ENCODE peak calls at places on chromosome 14, in nine cellular contexts. One of them, this sample, is unnamed.

GRCh38 chr14:53621433-53621832 is 335.2 kb downstream of the BMP4 start:
- DNase-seq in tibial artery: no peak
- DNase-seq in stimulated activated CD8-positive, alpha-beta memory T cell treated with anti-CD3 and anti-CD28 coated beads, Interleukin-4, amount 100 ng/mL, for 1 hour: no peak
- DNase-seq in HEK293T: no peak
- DNase-seq in hypothalamus: no peak
- DNase-seq in activated effector memory CD4-positive, alpha-beta T cell treated with Interleukin-2 at 50 U/mL for 16 hours: no peak
- DNase-seq in activated T-helper 1 cell treated with Interleukin-2 at 50 U/mL for 16 hours: no peak
- DNase-seq in activated CD4-positive, CD25-positive, alpha-beta regulatory T cell: no peak
- DNase-seq in cardiac fibroblast: no peak
- DNase-seq in this sample: no peak

GRCh38 chr14:91339076-91339475 is 78.5 kb downstream of the CCDC88C start:
- DNase-seq in tibial artery: no peak
- DNase-seq in stimulated activated CD8-positive, alpha-beta memory T cell treated with anti-CD3 and anti-CD28 coated beads, Interleukin-4, amount 100 ng/mL, for 1 hour: no peak
- DNase-seq in HEK293T: no peak
- DNase-seq in hypothalamus: no peak
- DNase-seq in activated effector memory CD4-positive, alpha-beta T cell treated with Interleukin-2 at 50 U/mL for 16 hours: no peak
- DNase-seq in activated T-helper 1 cell treated with Interleukin-2 at 50 U/mL for 16 hours: no peak
- DNase-seq in activated CD4-positive, CD25-positive, alpha-beta regulatory T cell: no peak
- DNase-seq in cardiac fibroblast: no peak
- DNase-seq in this sample: no peak

GRCh38 chr14:72217164-72217563 is 284.9 kb downstream of the RGS6 start:
- DNase-seq in tibial artery: no peak
- DNase-seq in stimulated activated CD8-positive, alpha-beta memory T cell treated with anti-CD3 and anti-CD28 coated beads, Interleukin-4, amount 100 ng/mL, for 1 hour: no peak
- DNase-seq in HEK293T: no peak
- DNase-seq in hypothalamus: no peak
- DNase-seq in activated effector memory CD4-positive, alpha-beta T cell treated with Interleukin-2 at 50 U/mL for 16 hours: no peak
- DNase-seq in activated T-helper 1 cell treated with Interleukin-2 at 50 U/mL for 16 hours: no peak
- DNase-seq in activated CD4-positive, CD25-positive, alpha-beta regulatory T cell: no peak
- DNase-seq in cardiac fibroblast: no peak
- DNase-seq in this sample: no peak

GRCh38 chr14:96735509-96735908 is 61.7 kb upstream of the VRK1 start:
- DNase-seq in tibial artery: no peak
- DNase-seq in stimulated activated CD8-positive, alpha-beta memory T cell treated with anti-CD3 and anti-CD28 coated beads, Interleukin-4, amount 100 ng/mL, for 1 hour: no peak
- DNase-seq in HEK293T: no peak
- DNase-seq in hypothalamus: no peak
- DNase-seq in activated effector memory CD4-positive, alpha-beta T cell treated with Interleukin-2 at 50 U/mL for 16 hours: no peak
- DNase-seq in activated T-helper 1 cell treated with Interleukin-2 at 50 U/mL for 16 hours: no peak
- DNase-seq in activated CD4-positive, CD25-positive, alpha-beta regulatory T cell: no peak
- DNase-seq in cardiac fibroblast: no peak
- DNase-seq in this sample: no peak

GRCh38 chr14:74593241-74593985 is 18.6 kb downstream of the LTBP2 start:
- DNase-seq in tibial artery: no peak
- DNase-seq in stimulated activated CD8-positive, alpha-beta memory T cell treated with anti-CD3 and anti-CD28 coated beads, Interleukin-4, amount 100 ng/mL, for 1 hour: no peak
- DNase-seq in HEK293T: no peak
- DNase-seq in hypothalamus: no peak
- DNase-seq in activated effector memory CD4-positive, alpha-beta T cell treated with Interleukin-2 at 50 U/mL for 16 hours: no peak
- DNase-seq in activated T-helper 1 cell treated with Interleukin-2 at 50 U/mL for 16 hours: no peak
- DNase-seq in activated CD4-positive, CD25-positive, alpha-beta regulatory T cell: no peak
- DNase-seq in cardiac fibroblast: peak; percentile 59
- DNase-seq in this sample: no peak

GRCh38 chr14:100673085-100673806 is 53.4 kb upstream of the DLK1 start:
- DNase-seq in tibial artery: no peak
- DNase-seq in stimulated activated CD8-positive, alpha-beta memory T cell treated with anti-CD3 and anti-CD28 coated beads, Interleukin-4, amount 100 ng/mL, for 1 hour: no peak
- DNase-seq in HEK293T: no peak
- DNase-seq in hypothalamus: no peak
- DNase-seq in activated effector memory CD4-positive, alpha-beta T cell treated with Interleukin-2 at 50 U/mL for 16 hours: no peak
- DNase-seq in activated T-helper 1 cell treated with Interleukin-2 at 50 U/mL for 16 hours: no peak
- DNase-seq in activated CD4-positive, CD25-positive, alpha-beta regulatory T cell: no peak
- DNase-seq in cardiac fibroblast: no peak
- DNase-seq in this sample: no peak

GRCh38 chr14:74018704-74019407 is at the start of the genes BBOF1 and ENTPD5:
- DNase-seq in tibial artery: peak; percentile 93
- DNase-seq in stimulated activated CD8-positive, alpha-beta memory T cell treated with anti-CD3 and anti-CD28 coated beads, Interleukin-4, amount 100 ng/mL, for 1 hour: peak; percentile 68
- DNase-seq in HEK293T: peak; percentile 94
- DNase-seq in hypothalamus: peak; percentile 79
- DNase-seq in activated effector memory CD4-positive, alpha-beta T cell treated with Interleukin-2 at 50 U/mL for 16 hours: peak; percentile 81
- DNase-seq in activated T-helper 1 cell treated with Interleukin-2 at 50 U/mL for 16 hours: peak; percentile 86
- DNase-seq in activated CD4-positive, CD25-positive, alpha-beta regulatory T cell: peak; percentile 65
- DNase-seq in cardiac fibroblast: peak; percentile 91
- DNase-seq in this sample: peak; percentile 98

GRCh38 chr14:104009297-104009696 is 67.0 kb upstream of the RD3L start:
- DNase-seq in tibial artery: no peak
- DNase-seq in stimulated activated CD8-positive, alpha-beta memory T cell treated with anti-CD3 and anti-CD28 coated beads, Interleukin-4, amount 100 ng/mL, for 1 hour: no peak
- DNase-seq in HEK293T: no peak
- DNase-seq in hypothalamus: no peak
- DNase-seq in activated effector memory CD4-positive, alpha-beta T cell treated with Interleukin-2 at 50 U/mL for 16 hours: no peak
- DNase-seq in activated T-helper 1 cell treated with Interleukin-2 at 50 U/mL for 16 hours: no peak
- DNase-seq in activated CD4-positive, CD25-positive, alpha-beta regulatory T cell: no peak
- DNase-seq in cardiac fibroblast: no peak
- DNase-seq in this sample: no peak

GRCh38 chr14:100070310-100070709 is 5.1 kb downstream of the EVL start:
- DNase-seq in tibial artery: no peak
- DNase-seq in stimulated activated CD8-positive, alpha-beta memory T cell treated with anti-CD3 and anti-CD28 coated beads, Interleukin-4, amount 100 ng/mL, for 1 hour: no peak
- DNase-seq in HEK293T: no peak
- DNase-seq in hypothalamus: no peak
- DNase-seq in activated effector memory CD4-positive, alpha-beta T cell treated with Interleukin-2 at 50 U/mL for 16 hours: no peak
- DNase-seq in activated T-helper 1 cell treated with Interleukin-2 at 50 U/mL for 16 hours: no peak
- DNase-seq in activated CD4-positive, CD25-positive, alpha-beta regulatory T cell: no peak
- DNase-seq in cardiac fibroblast: no peak
- DNase-seq in this sample: no peak

GRCh38 chr14:105196228-105196960 is 15.3 kb upstream of the NUDT14 start:
- DNase-seq in tibial artery: no peak
- DNase-seq in stimulated activated CD8-positive, alpha-beta memory T cell treated with anti-CD3 and anti-CD28 coated beads, Interleukin-4, amount 100 ng/mL, for 1 hour: no peak
- DNase-seq in HEK293T: no peak
- DNase-seq in hypothalamus: no peak
- DNase-seq in activated effector memory CD4-positive, alpha-beta T cell treated with Interleukin-2 at 50 U/mL for 16 hours: no peak
- DNase-seq in activated T-helper 1 cell treated with Interleukin-2 at 50 U/mL for 16 hours: no peak
- DNase-seq in activated CD4-positive, CD25-positive, alpha-beta regulatory T cell: no peak
- DNase-seq in cardiac fibroblast: no peak
- DNase-seq in this sample: no peak

GRCh38 chr14:59481407-59482119 is 2.6 kb downstream of the L3HYPDH start:
- DNase-seq in tibial artery: no peak
- DNase-seq in stimulated activated CD8-positive, alpha-beta memory T cell treated with anti-CD3 and anti-CD28 coated beads, Interleukin-4, amount 100 ng/mL, for 1 hour: no peak
- DNase-seq in HEK293T: no peak
- DNase-seq in hypothalamus: no peak
- DNase-seq in activated effector memory CD4-positive, alpha-beta T cell treated with Interleukin-2 at 50 U/mL for 16 hours: no peak
- DNase-seq in activated T-helper 1 cell treated with Interleukin-2 at 50 U/mL for 16 hours: no peak
- DNase-seq in activated CD4-positive, CD25-positive, alpha-beta regulatory T cell: no peak
- DNase-seq in cardiac fibroblast: peak; percentile 81
- DNase-seq in this sample: peak; percentile 42

GRCh38 chr14:95463173-95463901 is 53.1 kb downstream of the SYNE3 start:
- DNase-seq in tibial artery: no peak
- DNase-seq in stimulated activated CD8-positive, alpha-beta memory T cell treated with anti-CD3 and anti-CD28 coated beads, Interleukin-4, amount 100 ng/mL, for 1 hour: no peak
- DNase-seq in HEK293T: no peak
- DNase-seq in hypothalamus: no peak
- DNase-seq in activated effector memory CD4-positive, alpha-beta T cell treated with Interleukin-2 at 50 U/mL for 16 hours: peak; percentile 35
- DNase-seq in activated T-helper 1 cell treated with Interleukin-2 at 50 U/mL for 16 hours: peak; percentile 30
- DNase-seq in activated CD4-positive, CD25-positive, alpha-beta regulatory T cell: no peak
- DNase-seq in cardiac fibroblast: no peak
- DNase-seq in this sample: no peak

GRCh38 chr14:101400815-101401214 is 160.5 kb upstream of the DIO3 start:
- DNase-seq in tibial artery: no peak
- DNase-seq in stimulated activated CD8-positive, alpha-beta memory T cell treated with anti-CD3 and anti-CD28 coated beads, Interleukin-4, amount 100 ng/mL, for 1 hour: no peak
- DNase-seq in HEK293T: no peak
- DNase-seq in hypothalamus: no peak
- DNase-seq in activated effector memory CD4-positive, alpha-beta T cell treated with Interleukin-2 at 50 U/mL for 16 hours: no peak
- DNase-seq in activated T-helper 1 cell treated with Interleukin-2 at 50 U/mL for 16 hours: no peak
- DNase-seq in activated CD4-positive, CD25-positive, alpha-beta regulatory T cell: no peak
- DNase-seq in cardiac fibroblast: peak; percentile 57
- DNase-seq in this sample: peak; percentile 52

GRCh38 chr14:74821267-74821915 is 54.6 kb downstream of the PROX2 start:
- DNase-seq in tibial artery: no peak
- DNase-seq in stimulated activated CD8-positive, alpha-beta memory T cell treated with anti-CD3 and anti-CD28 coated beads, Interleukin-4, amount 100 ng/mL, for 1 hour: no peak
- DNase-seq in HEK293T: no peak
- DNase-seq in hypothalamus: no peak
- DNase-seq in activated effector memory CD4-positive, alpha-beta T cell treated with Interleukin-2 at 50 U/mL for 16 hours: no peak
- DNase-seq in activated T-helper 1 cell treated with Interleukin-2 at 50 U/mL for 16 hours: no peak
- DNase-seq in activated CD4-positive, CD25-positive, alpha-beta regulatory T cell: no peak
- DNase-seq in cardiac fibroblast: no peak
- DNase-seq in this sample: no peak

GRCh38 chr14:61342941-61343340 is 21.6 kb downstream of the PRKCH start:
- DNase-seq in tibial artery: no peak
- DNase-seq in stimulated activated CD8-positive, alpha-beta memory T cell treated with anti-CD3 and anti-CD28 coated beads, Interleukin-4, amount 100 ng/mL, for 1 hour: no peak
- DNase-seq in HEK293T: no peak
- DNase-seq in hypothalamus: no peak
- DNase-seq in activated effector memory CD4-positive, alpha-beta T cell treated with Interleukin-2 at 50 U/mL for 16 hours: no peak
- DNase-seq in activated T-helper 1 cell treated with Interleukin-2 at 50 U/mL for 16 hours: no peak
- DNase-seq in activated CD4-positive, CD25-positive, alpha-beta regulatory T cell: no peak
- DNase-seq in cardiac fibroblast: no peak
- DNase-seq in this sample: no peak

GRCh38 chr14:52071675-52072074 is 2.8 kb upstream of the NID2 start:
- DNase-seq in tibial artery: no peak
- DNase-seq in stimulated activated CD8-positive, alpha-beta memory T cell treated with anti-CD3 and anti-CD28 coated beads, Interleukin-4, amount 100 ng/mL, for 1 hour: no peak
- DNase-seq in HEK293T: no peak
- DNase-seq in hypothalamus: no peak
- DNase-seq in activated effector memory CD4-positive, alpha-beta T cell treated with Interleukin-2 at 50 U/mL for 16 hours: no peak
- DNase-seq in activated T-helper 1 cell treated with Interleukin-2 at 50 U/mL for 16 hours: no peak
- DNase-seq in activated CD4-positive, CD25-positive, alpha-beta regulatory T cell: no peak
- DNase-seq in cardiac fibroblast: peak; percentile 74
- DNase-seq in this sample: no peak

GRCh38 chr14:91575469-91576208 is 65.5 kb upstream of the PPP4R3A start:
- DNase-seq in tibial artery: no peak
- DNase-seq in stimulated activated CD8-positive, alpha-beta memory T cell treated with anti-CD3 and anti-CD28 coated beads, Interleukin-4, amount 100 ng/mL, for 1 hour: no peak
- DNase-seq in HEK293T: no peak
- DNase-seq in hypothalamus: no peak
- DNase-seq in activated effector memory CD4-positive, alpha-beta T cell treated with Interleukin-2 at 50 U/mL for 16 hours: no peak
- DNase-seq in activated T-helper 1 cell treated with Interleukin-2 at 50 U/mL for 16 hours: no peak
- DNase-seq in activated CD4-positive, CD25-positive, alpha-beta regulatory T cell: no peak
- DNase-seq in cardiac fibroblast: no peak
- DNase-seq in this sample: no peak

This sample was measured in AG08395.